ENCODE peak calls at places on chromosomes 5 and 9, in eight cellular contexts. Y, B, F, N, S, Z, P and L are unnamed samples.
A peak's percentile ranks its signal among the peaks of the same experiment; 100 is the strongest.

GRCh38 chr9:75235632-75236031 is 147.3 kb downstream of the OSTF1 start:
- DNase-seq in Y (no peak), N (peak; percentile 39), F (peak; percentile 14), S (no peak), Z (no peak), B (peak; percentile 5), P (no peak), L (no peak)

GRCh38 chr5:127012933-127013332 is 17.4 kb downstream of the MARCHF3 start:
- DNase-seq in B (peak; percentile 69), N (no peak), Y (no peak), F (no peak), Z (no peak), S (peak; percentile 51), P (no peak), L (peak; percentile 84)

GRCh38 chr9:131747352-131747751 is 7.5 kb upstream of the RAPGEF1 start:
- DNase-seq in P (peak; percentile 47), B (peak; percentile 80), S (peak; percentile 49), Y (no peak), F (no peak), N (no peak), Z (no peak), L (peak; percentile 45)

GRCh38 chr5:115432691-115433090 is 111.9 kb downstream of the FEM1C start:
- DNase-seq in P (no peak), B (no peak), N (no peak), Z (no peak), S (no peak), Y (no peak), F (no peak), L (no peak)

GRCh38 chr5:172686539-172687390 is 45.7 kb downstream of the NEURL1B start:
- DNase-seq in B (no peak), P (no peak), S (no peak), N (no peak), Y (no peak), F (no peak), Z (no peak), L (no peak)

GRCh38 chr9:83430681-83431080 is 107.5 kb downstream of the FRMD3 start:
- DNase-seq in Z (no peak), N (no peak), B (no peak), P (no peak), F (no peak), S (no peak), Y (peak; percentile 21), L (no peak)

GRCh38 chr5:106964102-106964501 is 706.6 kb downstream of the EFNA5 start:
- DNase-seq in S (no peak), N (no peak), F (no peak), Y (no peak), P (no peak), B (peak; percentile 3), Z (no peak), L (peak; percentile 58)

GRCh38 chr5:7392401-7393024 is 3.4 kb upstream of the ADCY2 start:
- DNase-seq in F (no peak), P (peak; percentile 33), B (peak; percentile 7), S (peak; percentile 61), Z (no peak), N (no peak), Y (no peak), L (peak; percentile 54)

GRCh38 chr9:16333697-16334096 is 536.8 kb downstream of the BNC2 start:
- DNase-seq in P (no peak), B (peak; percentile 52), F (no peak), Z (no peak), S (no peak), Y (no peak), N (no peak), L (peak; percentile 43)

GRCh38 chr5:179184521-179185050 is 124.4 kb downstream of the ZNF354C start:
- DNase-seq in Z (no peak), S (no peak), B (no peak), Y (no peak), N (no peak), F (no peak), P (no peak), L (no peak)

GRCh38 chr5:67059747-67060490 is 136.7 kb downstream of the CD180 start:
- DNase-seq in N (no peak), F (no peak), P (no peak), Z (no peak), B (peak; percentile 79), S (no peak), Y (no peak), L (peak; percentile 74)

GRCh38 chr9:95383198-95383673 is 65.7 kb upstream of the FANCC start:
- DNase-seq in Z (no peak), B (peak; percentile 18), S (peak; percentile 72), P (peak; percentile 50), F (no peak), Y (no peak), N (no peak), L (peak; percentile 45)

GRCh38 chr9:96859461-96860198 is 5.3 kb upstream of the ZNF782 start:
- DNase-seq in Y (no peak), P (no peak), N (no peak), Z (no peak), F (no peak), B (peak; percentile 25), S (peak; percentile 21), L (peak; percentile 73)

GRCh38 chr9:125238127-125238914 is 2.8 kb downstream of the HSPA5 start:
- DNase-seq in P (no peak), S (no peak), Y (no peak), F (no peak), N (no peak), B (no peak), Z (no peak), L (no peak)

GRCh38 chr9:122619996-122620395 is 5.5 kb downstream of the OR1Q1 start:
- DNase-seq in F (no peak), Y (no peak), S (no peak), P (no peak), Z (no peak), B (no peak), N (no peak), L (no peak)

GRCh38 chr5:65570598-65571226 is 7.6 kb downstream of the PPWD1 start:
- DNase-seq in P (no peak), S (no peak), N (no peak), F (no peak), Z (no peak), Y (no peak), B (no peak), L (no peak)